ENCODE peak calls at places on chromosomes 4 and X, in five cellular contexts. O is DND-41, Y is K562, V is HepG2, C is hepatocyte. E is an unnamed sample.

GRCh38 chrX:44767308-44767707 is 76.5 kb upstream of the DUSP21 start:
- DNase-seq in V (no peak), Y (no peak), O (no peak), C (no peak), E (no peak)

GRCh38 chrX:153723351-153724251 is 586 bp downstream of the BCAP31 start:
- DNase-seq in V (peak; percentile 59), O (peak; percentile 12), C (peak; percentile 57), Y (peak; percentile 66), E (peak; percentile 70)

GRCh38 chr4:184167576-184167975 is 50.1 kb downstream of the ENPP6 start:
- DNase-seq in C (no peak), O (no peak), V (no peak), Y (no peak), E (peak; percentile 59)

GRCh38 chr4:99324361-99324760 is 3.2 kb upstream of the ADH1B start:
- DNase-seq in Y (no peak), O (no peak), V (no peak), C (no peak), E (no peak)

GRCh38 chr4:149631629-149632028 is 184.0 kb downstream of the IQCM start:
- DNase-seq in O (no peak), C (no peak), V (no peak), Y (no peak), E (no peak)

GRCh38 chr4:146190393-146190910 is 14.9 kb downstream of the LSM6 start:
- DNase-seq in Y (no peak), O (no peak), V (no peak), C (no peak), E (no peak)

GRCh38 chrX:15882704-15883539 is 28.3 kb upstream of the AP1S2 start:
- DNase-seq in C (no peak), Y (no peak), O (no peak), V (no peak), E (no peak)

GRCh38 chr4:124705393-124705792 is 7.1 kb downstream of the ANKRD50 start:
- DNase-seq in Y (no peak), V (no peak), C (no peak), O (no peak), E (no peak)

GRCh38 chr4:168695288-168695687 is 198.4 kb downstream of the PALLD start:
- DNase-seq in Y (no peak), V (no peak), C (no peak), O (no peak), E (no peak)

GRCh38 chrX:150558424-150558823 is 10.0 kb upstream of the MTM1 start:
- DNase-seq in Y (no peak), O (no peak), V (no peak), C (no peak), E (peak; percentile 49)

GRCh38 chrX:58025979-58026378 is 115.7 kb upstream of the ZXDA start:
- DNase-seq in V (peak; percentile 17), O (peak; percentile 37), Y (peak; percentile 5), C (no peak), E (peak; percentile 9)

GRCh38 chr4:37528161-37528560 is 158.0 kb downstream of the RELL1 start:
- DNase-seq in C (peak; percentile 58), Y (no peak), O (no peak), V (peak; percentile 16), E (no peak)

GRCh38 chrX:23634181-23634580 is 33.1 kb upstream of the PRDX4 start:
- DNase-seq in C (no peak), V (no peak), O (no peak), Y (no peak), E (no peak)

GRCh38 chr4:88729146-88729755 is 31.6 kb upstream of the NAP1L5 start:
- DNase-seq in O (no peak), V (no peak), C (no peak), Y (no peak), E (no peak)

GRCh38 chr4:85825937-85826678 is 351.2 kb downstream of the ARHGAP24 start:
- DNase-seq in C (peak; percentile 68), Y (no peak), V (peak; percentile 35), O (no peak), E (peak; percentile 58)

GRCh38 chr4:141027421-141027820 is 105.8 kb downstream of the RNF150 start:
- DNase-seq in Y (no peak), C (no peak), O (no peak), V (no peak), E (no peak)

GRCh38 chrX:69285881-69286545 is 120.8 kb upstream of the PJA1 start:
- DNase-seq in Y (peak; percentile 81), C (peak; percentile 74), O (peak; percentile 55), V (no peak), E (peak; percentile 82)

GRCh38 chr4:155665054-155665453 is 1.6 kb upstream of the GUCY1A1 start:
- DNase-seq in V (no peak), O (no peak), Y (no peak), C (no peak), E (no peak)

GRCh38 chrX:140505421-140506337 is 810 bp upstream of the SOX3 start:
- DNase-seq in O (no peak), C (no peak), V (no peak), Y (no peak), E (peak; percentile 72)

GRCh38 chr4:1403177-1403583 is 3.1 kb downstream of the NKX1-1 start:
- DNase-seq in V (no peak), Y (no peak), O (no peak), C (peak; percentile 3), E (no peak)
- TF ChIP-seq EZH2 in V (no peak), Y (no peak), O (no peak), C (no peak), E (peak; percentile 27)

DNA sequence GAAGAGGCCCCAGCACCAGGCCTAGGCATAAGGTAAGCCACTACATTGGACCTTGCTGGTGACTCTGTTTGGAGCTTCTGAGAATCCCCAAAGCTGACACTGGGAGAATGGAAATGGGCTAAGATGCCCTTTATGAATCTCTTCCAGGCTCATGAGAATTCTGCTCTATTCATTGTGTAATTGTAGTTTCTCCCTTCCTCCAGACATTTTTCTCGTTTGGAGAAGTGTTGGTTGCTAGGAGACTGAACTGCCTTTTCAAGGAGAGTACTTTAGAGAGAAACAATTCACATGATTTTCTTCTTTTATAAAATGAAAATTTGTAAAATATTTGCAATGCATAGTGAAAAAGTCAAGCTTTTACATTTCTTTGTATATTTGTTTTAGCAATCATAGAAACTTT is 24.7 kb upstream of the DCHS2 start:
- DNase-seq in C (no peak), V (no peak), O (no peak), Y (no peak), E (no peak)
- TF ChIP-seq EZH2 in C (no peak), V (no peak), O (no peak), Y (no peak), E (no peak)

GRCh38 chr4:74790652-74791051 is 3.7 kb downstream of the BTC start:
- DNase-seq in O (no peak), V (no peak), Y (no peak), C (no peak), E (no peak)

GRCh38 chr4:74796631-74797030 is 2.3 kb upstream of the BTC start:
- DNase-seq in Y (no peak), V (no peak), O (no peak), C (no peak), E (no peak)

GRCh38 chr4:74794341-74794801 is at the start of gene BTC:
- DNase-seq in C (peak; percentile 49), O (no peak), V (peak; percentile 30), Y (no peak), E (peak; percentile 24)

GRCh38 chr4:74789518-74789917 is 4.8 kb downstream of the BTC start:
- DNase-seq in V (no peak), Y (no peak), C (no peak), O (no peak), E (no peak)

DNA sequence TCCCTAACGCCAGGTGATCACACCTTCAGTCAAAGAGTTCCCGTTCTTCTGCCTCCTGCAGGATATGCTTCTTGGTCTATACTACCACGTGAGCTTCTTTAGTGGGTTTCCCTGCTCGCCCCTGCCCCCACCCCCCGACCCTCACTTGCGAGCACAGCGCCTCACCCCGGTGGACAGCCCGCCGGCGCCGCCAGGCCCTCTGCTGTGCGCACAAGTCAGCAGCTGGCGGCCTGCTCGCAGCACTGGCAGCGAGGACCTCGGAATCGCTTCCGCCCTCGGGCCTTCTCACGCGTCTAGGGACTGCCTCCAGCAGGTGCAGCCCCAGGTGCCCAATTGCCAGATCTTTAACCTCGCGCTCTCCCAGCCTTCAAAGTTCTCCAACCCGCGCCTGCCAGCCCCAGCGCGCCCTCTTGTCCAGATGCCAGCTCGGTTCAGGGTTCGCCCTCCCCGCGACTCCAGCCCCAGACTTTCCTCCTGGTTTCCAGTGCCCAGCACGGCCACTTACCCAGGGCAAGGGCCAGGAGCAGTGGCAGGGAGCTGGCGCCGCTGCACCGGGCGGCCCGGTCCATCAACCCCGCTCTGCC is 474 bp downstream of the BTC start:
- DNase-seq in Y (no peak), O (no peak), C (peak; percentile 69), V (peak; percentile 3), E (peak; percentile 63)
- TF ChIP-seq EZH2 in Y (no peak), O (no peak), C (no peak), V (no peak), E (no peak)

GRCh38 chr4:1406946-1407656 is 859 bp upstream of the NKX1-1 start:
- DNase-seq in O (no peak), V (no peak), Y (no peak), C (no peak), E (no peak)
- TF ChIP-seq EZH2 in O (no peak), V (no peak), Y (no peak), C (no peak), E (peak; percentile 98)

GRCh38 chr4:1002631-1003251 is 8.7 kb upstream of the FGFRL1 start:
- DNase-seq in C (no peak), V (no peak), Y (no peak), O (no peak), E (peak; percentile 68)
- TF ChIP-seq EZH2 in C (peak; percentile 62), V (no peak), Y (no peak), O (no peak), E (peak; percentile 99)

GRCh38 chr4:2386717-2387116 is 31.7 kb downstream of the ZFYVE28 start:
- DNase-seq in V (no peak), C (no peak), O (no peak), Y (no peak), E (no peak)

GRCh38 chr4:2384245-2384644 is 34.2 kb downstream of the ZFYVE28 start:
- DNase-seq in V (no peak), Y (no peak), C (no peak), O (no peak), E (peak; percentile 49)

GRCh38 chr4:2387829-2388228 is 30.6 kb downstream of the ZFYVE28 start:
- DNase-seq in V (no peak), O (no peak), C (no peak), Y (no peak), E (no peak)

GRCh38 chr4:2387205-2387604 is 31.2 kb downstream of the ZFYVE28 start:
- DNase-seq in O (no peak), Y (no peak), V (no peak), C (no peak), E (no peak)

DNA sequence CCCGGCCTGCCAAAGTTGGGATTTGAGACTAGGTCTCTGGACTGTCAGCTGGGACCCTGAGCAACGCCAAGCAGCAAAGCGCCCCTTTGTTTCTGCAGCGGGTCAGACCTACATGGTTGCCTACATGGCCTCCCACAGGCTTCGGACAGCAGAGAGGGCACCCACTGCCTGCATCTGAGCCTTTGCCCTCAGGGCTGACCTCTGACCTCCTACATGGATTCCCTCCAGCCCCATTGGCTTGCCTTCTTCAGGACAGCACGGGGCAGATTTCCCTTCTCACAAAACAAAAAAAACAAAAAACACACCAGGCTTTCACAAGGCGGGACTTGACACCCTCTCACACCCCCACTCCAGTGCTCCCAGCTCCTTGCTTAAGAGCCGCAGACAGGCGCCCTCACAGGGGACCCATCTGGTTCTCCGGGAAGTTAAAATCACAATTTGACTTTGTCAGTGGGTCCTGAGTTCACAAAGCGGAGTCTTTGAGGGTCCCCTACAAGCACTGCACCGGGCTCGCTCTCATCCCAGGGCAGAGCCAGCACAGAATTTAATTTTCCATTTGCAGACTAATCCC is 32.9 kb downstream of the ZFYVE28 start:
- DNase-seq in C (no peak), V (no peak), O (no peak), Y (no peak), E (peak; percentile 68)
- TF ChIP-seq EZH2 in C (no peak), V (no peak), O (no peak), Y (no peak), E (no peak)

GRCh38 chr4:121070696-121071639 is 1.4 kb downstream of the NDNF start:
- DNase-seq in Y (no peak), C (peak; percentile 66), V (no peak), O (no peak), E (peak; percentile 79)
- TF ChIP-seq EZH2 in Y (no peak), C (peak; percentile 39), V (no peak), O (no peak), E (peak; percentile 54)